ENCODE peak calls at places on chromosomes 16 and 17, in four cellular contexts. I is naive thymus-derived CD4-positive, alpha-beta T cell; K is mesendoderm; J is aorta. A is an unnamed sample. For H3K4me1, the result is how much of the 10 kb centered on the place peaks cover.

GRCh38 chr16:15887283-15887682 is 1.1 kb downstream of the CEP20 start:
- DNase-seq in K (no peak), I (no peak), J (no peak), A (no peak)

GRCh38 chr17:72222571-72222970 is 101.8 kb downstream of the SOX9 start:
- DNase-seq in K (no peak), J (no peak), I (no peak), A (no peak)

GRCh38 chr16:66604376-66605176 is at the start of gene CMTM3:
- DNase-seq in J (peak), K (peak), I (peak), A (no peak)

GRCh38 chr16:90032664-90033346 is 13.5 kb upstream of the DBNDD1 start:
- DNase-seq in K (no peak), J (no peak), I (no peak), A (no peak)

GRCh38 chr17:3911271-3912053 is 4.8 kb downstream of the P2RX1 start:
- DNase-seq in J (peak), I (peak), K (peak), A (no peak)

GRCh38 chr17:55423535-55423934 is 1.9 kb upstream of the MMD start:
- DNase-seq in I (no peak), K (no peak), J (no peak), A (no peak)

GRCh38 chr16:73047536-73048291 is at the start of gene ZFHX3:
- DNase-seq in K (peak), J (peak), I (peak), A (no peak)

GRCh38 chr17:33267279-33267790 is 25.8 kb downstream of the ASIC2 start:
- DNase-seq in J (no peak), I (no peak), K (no peak), A (no peak)

GRCh38 chr17:15257316-15257925 is 7.7 kb downstream of the PMP22 start:
- DNase-seq in I (peak), J (peak), K (peak), A (no peak)

GRCh38 chr17:73947281-73947975 is 256.1 kb upstream of the RPL38 start:
- DNase-seq in J (no peak), K (no peak), I (no peak), A (no peak)

GRCh38 chr16:49260253-49260652 is 21.4 kb downstream of the CBLN1 start:
- DNase-seq in J (no peak), I (no peak), K (no peak), A (no peak)

GRCh38 chr17:42832213-42832933 is 824 bp upstream of the PSME3 start:
- DNase-seq in J (no peak), I (no peak), K (no peak), A (no peak)

GRCh38 chr17:39979021-39979660 is 1.5 kb upstream of the PSMD3 start:
- DNase-seq in I (no peak), K (peak), J (no peak), A (no peak)

GRCh38 chr17:1933875-1934715 is 91.0 kb downstream of the RTN4RL1 start:
- DNase-seq in J (no peak), I (no peak), K (no peak), A (no peak)

GRCh38 chr17:79645022-79645776 is 34.3 kb upstream of the RBFOX3 start:
- DNase-seq in K (no peak), I (no peak), J (no peak), A (no peak)

GRCh38 chr17:63598284-63598683 is 2.4 kb upstream of the TACO1 start:
- DNase-seq in I (no peak), K (no peak), J (no peak), A (no peak)

GRCh38 chr16:17206712-17207111 is 264.0 kb downstream of the XYLT1 start:
- DNase-seq in I (no peak), K (no peak), J (no peak), A (no peak)

GRCh38 chr16:53737563-53737962 is 33.6 kb downstream of the FTO start:
- DNase-seq in I (no peak), K (no peak), J (no peak), A (no peak)

GRCh38 chr17:31490991-31491793 is 99.7 kb downstream of the RAB11FIP4 start:
- DNase-seq in I (no peak), K (no peak), J (no peak), A (no peak)

GRCh38 chr16:17038415-17038814 is 432.3 kb downstream of the XYLT1 start:
- DNase-seq in J (no peak), K (peak), I (no peak), A (no peak)

GRCh38 chr17:82859431-82860403 is 19.9 kb upstream of the ZNF750 start:
- DNase-seq in J (peak), I (peak), K (peak), A (no peak)

GRCh38 chr17:29590261-29590978 is 972 bp upstream of the GIT1 start:
- DNase-seq in I (no peak), J (no peak), K (no peak), A (no peak)

GRCh38 chr17:8285270-8286181 is 2.9 kb upstream of the RANGRF start:
- DNase-seq in J (no peak), I (no peak), K (no peak), A (no peak)

GRCh38 chr17:37752482-37752881 is 7.6 kb upstream of the HNF1B start:
- DNase-seq in J (no peak), I (no peak), K (no peak), A (no peak)

GRCh38 chr17:17063546-17064122 is 21.4 kb downstream of the MPRIP start:
- DNase-seq in I (no peak), J (peak), K (no peak), A (no peak)

GRCh38 chr17:45813051-45813731 is 29.1 kb downstream of the CRHR1 start:
- DNase-seq in I (no peak), J (no peak), K (peak), A (peak)

GRCh38 chr17:36498155-36498554 is 11.7 kb downstream of the ZNHIT3 start:
- DNase-seq in J (no peak), I (no peak), K (no peak), A (no peak)

GRCh38 chr16:55487048-55487803 is 8.2 kb downstream of the MMP2 start:
- DNase-seq in I (no peak), J (peak), K (no peak), A (no peak)

DNA sequence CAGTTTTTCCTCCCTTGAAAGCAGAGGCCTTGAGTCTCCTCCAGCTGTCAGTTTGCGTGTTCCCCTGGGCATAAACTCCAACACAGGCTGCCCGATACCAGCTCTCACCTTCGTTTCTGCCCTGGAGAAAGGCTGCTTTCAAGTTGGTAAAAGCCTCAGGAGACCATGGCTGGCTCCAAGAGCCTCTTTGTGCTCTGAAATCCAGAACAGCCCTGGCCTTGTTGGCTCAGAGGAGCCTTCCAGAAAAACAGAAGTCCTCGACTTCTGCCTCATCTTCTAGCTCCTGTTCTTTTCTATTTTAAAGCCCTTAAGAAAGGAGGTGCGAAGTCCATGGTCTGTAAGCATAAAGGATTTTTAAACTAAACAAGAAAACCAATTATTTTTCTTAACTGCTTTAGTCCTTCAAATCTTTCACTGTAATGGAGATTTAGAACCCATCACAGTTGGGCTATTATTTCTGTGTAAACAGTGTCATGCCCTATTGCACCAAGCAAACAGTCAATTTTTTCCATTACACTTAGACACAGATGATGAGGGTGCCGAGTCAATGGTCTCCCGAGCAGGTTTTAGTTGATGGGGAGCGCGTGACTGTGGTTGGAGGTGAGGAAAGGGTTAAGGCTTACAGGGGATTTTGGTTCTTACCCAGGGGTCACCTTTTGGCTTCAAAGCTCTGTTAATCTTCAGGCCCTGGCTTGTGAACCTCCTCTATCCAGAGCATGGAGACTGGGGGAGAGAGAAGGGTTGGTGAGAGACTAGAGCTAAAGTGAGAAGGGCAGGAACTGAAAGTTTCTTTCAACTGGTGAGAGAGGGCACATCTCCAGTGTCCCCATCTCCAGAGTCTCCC is 212.8 kb downstream of the MSI2 start:
- DNase-seq in J (no peak), I (no peak), K (no peak), A (no peak)
- H3K4me1 ChIP-seq in J (under half), I (under half), K (under half), A (under half)

DNA sequence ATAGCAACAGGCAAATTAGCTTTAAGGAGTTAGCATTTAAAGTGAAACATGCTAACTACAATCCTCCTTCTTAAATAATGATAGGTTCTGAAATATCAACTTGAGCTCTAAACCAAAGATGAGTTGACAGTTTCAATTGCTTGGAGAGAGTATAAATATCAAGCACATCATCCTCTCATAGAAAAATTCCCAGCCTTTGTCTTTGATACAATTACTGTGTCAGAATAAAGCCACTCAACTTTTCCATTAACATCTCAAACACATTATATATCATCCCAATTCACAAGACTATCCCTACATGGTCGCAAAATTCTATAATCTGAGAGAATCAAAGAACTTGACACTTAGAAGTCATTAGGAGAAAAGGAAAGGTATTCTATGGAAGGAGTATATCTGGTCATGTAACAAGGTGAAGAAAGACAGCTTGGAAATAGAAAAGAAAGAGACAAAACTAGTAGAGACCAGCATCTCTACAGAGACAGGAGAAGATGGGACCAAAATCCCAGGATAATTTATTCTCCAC is 189.8 kb downstream of the CEP112 start:
- DNase-seq in K (no peak), I (no peak), J (no peak), A (no peak)
- H3K4me1 ChIP-seq in K (under half), I (under half), J (under half), A (under half)

GRCh38 chr16:87387942-87388817 is 4.0 kb upstream of the MAP1LC3B start:
- DNase-seq in I (peak), J (peak), K (peak), A (peak)
- H3K4me1 ChIP-seq in I (under half), J (under half), K (under half), A (under half)

GRCh38 chr16:4373909-4374742 is 2.5 kb downstream of the VASN start:
- DNase-seq in K (peak), I (no peak), J (peak), A (no peak)
- H3K4me1 ChIP-seq in K (under half), I (under half), J (under half), A (under half)

DNA sequence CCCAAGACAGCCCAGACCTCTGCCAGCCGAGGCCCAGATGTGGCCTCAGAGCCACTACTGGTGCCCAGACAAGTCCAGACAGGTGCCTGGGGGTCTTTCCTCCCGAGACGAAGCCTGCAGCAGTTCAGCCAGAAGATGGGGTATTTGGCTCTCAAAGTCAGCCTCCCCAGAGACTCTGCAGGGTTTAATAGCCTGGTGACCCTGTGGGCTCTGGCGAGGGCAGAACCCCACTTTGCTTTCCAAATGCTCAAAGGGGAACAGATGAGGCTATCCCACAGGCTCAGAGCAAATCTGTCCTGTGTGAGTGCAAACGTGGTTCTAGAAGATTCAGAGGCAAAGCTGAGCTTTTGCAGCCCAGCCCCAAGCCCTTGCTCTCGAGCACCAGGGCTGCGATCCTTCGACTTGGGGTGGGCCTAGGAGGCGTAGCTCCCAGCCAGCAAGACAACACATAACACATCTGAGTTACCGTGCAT is 236.0 kb downstream of the MRTFB start:
- DNase-seq in K (peak), I (no peak), J (no peak), A (no peak)
- H3K4me1 ChIP-seq in K (under half), I (under half), J (under half), A (under half)

A was measured in iPS DF 6.9.